ENCODE peak calls at places on chromosomes 1 and 21, in eight cellular contexts. M, I, C, U, S, Q, N and H are unnamed samples.

GRCh38 chr1:39927538-39927937 is 25.8 kb upstream of the MYCL start:
- DNase-seq in M (no peak), I (no peak), C (no peak), U (no peak), S (no peak), Q (no peak), N (no peak), H (no peak)

GRCh38 chr21:44709426-44710293 is 1.7 kb downstream of the TSPEAR start:
- DNase-seq in M (no peak), I (no peak), C (no peak), U (peak; percentile 11), S (peak; percentile 32), Q (peak; percentile 45), N (no peak), H (no peak)

GRCh38 chr1:230350208-230350921 is 75.8 kb downstream of the PGBD5 start:
- DNase-seq in M (no peak), I (no peak), C (no peak), U (no peak), S (no peak), Q (no peak), N (no peak), H (no peak)

GRCh38 chr1:219963432-219963831 is 35.1 kb upstream of the SLC30A10 start:
- DNase-seq in M (no peak), I (no peak), C (no peak), U (no peak), S (no peak), Q (no peak), N (no peak), H (no peak)

GRCh38 chr1:195529881-195530280 is 1078.4 kb downstream of the KCNT2 start:
- DNase-seq in M (no peak), I (no peak), C (no peak), U (no peak), S (no peak), Q (no peak), N (no peak), H (no peak)

GRCh38 chr1:178581351-178581951 is 68.5 kb downstream of the TEX35 start:
- DNase-seq in M (peak; percentile 25), I (no peak), C (no peak), U (no peak), S (no peak), Q (no peak), N (peak; percentile 98), H (no peak)

GRCh38 chr1:237219751-237220150 is 177.8 kb downstream of the RYR2 start:
- DNase-seq in M (no peak), I (no peak), C (no peak), U (no peak), S (no peak), Q (no peak), N (no peak), H (no peak)

GRCh38 chr1:221241592-221241991 is 362.3 kb downstream of the HLX start:
- DNase-seq in M (no peak), I (no peak), C (no peak), U (no peak), S (no peak), Q (no peak), N (no peak), H (no peak)

GRCh38 chr1:36663772-36664430 is 181.2 kb upstream of the CSF3R start:
- DNase-seq in M (no peak), I (no peak), C (no peak), U (no peak), S (no peak), Q (no peak), N (no peak), H (no peak)

GRCh38 chr1:247146671-247147070 is 25.1 kb downstream of the ZNF124 start:
- DNase-seq in M (no peak), I (no peak), C (no peak), U (no peak), S (no peak), Q (no peak), N (no peak), H (no peak)

DNA sequence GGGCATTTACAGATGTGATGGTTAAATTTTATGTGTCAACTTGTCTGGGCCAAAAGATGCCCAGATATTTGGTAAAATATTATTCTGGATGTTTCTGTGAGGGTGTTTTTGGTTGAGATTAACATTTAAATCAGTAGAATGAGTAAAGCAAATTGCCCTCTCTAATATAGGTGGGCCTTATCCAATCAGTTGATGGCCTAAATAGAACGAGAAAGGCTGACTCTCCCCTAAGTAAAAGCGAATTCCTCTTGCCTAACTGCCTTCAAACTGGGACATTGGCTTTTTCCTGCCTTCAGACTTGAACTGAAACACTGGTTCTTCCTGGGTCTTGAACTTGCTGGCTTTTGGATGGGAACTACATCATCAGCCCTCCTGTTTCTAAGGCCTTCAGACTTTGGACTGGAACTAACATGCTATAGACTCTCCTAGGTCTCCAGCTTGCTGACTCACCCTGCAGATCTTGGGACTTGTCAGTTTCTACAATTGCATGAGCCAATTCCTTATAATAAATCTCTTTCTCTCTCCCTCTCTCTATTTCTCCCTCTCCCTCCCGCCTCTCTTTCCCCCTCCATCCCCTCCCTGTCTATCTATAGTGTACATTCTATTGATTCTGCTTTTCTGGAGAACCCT is 10.2 kb upstream of the NAV1 start:
- DNase-seq in M (no peak), I (no peak), C (no peak), U (no peak), S (no peak), Q (no peak), N (no peak), H (no peak)
- TF ChIP-seq CTCF in M (no peak), I (no peak), C (no peak), U (no peak), S (no peak), Q (no peak), N (no peak), H (no peak)

GRCh38 chr21:35204850-35205564 is 155.9 kb upstream of the RUNX1 start:
- DNase-seq in M (no peak), I (no peak), C (no peak), U (peak; percentile 34), S (peak; percentile 37), Q (peak; percentile 81), N (peak; percentile 54), H (peak; percentile 89)
- TF ChIP-seq CTCF in M (no peak), I (no peak), C (no peak), U (no peak), S (no peak), Q (peak; percentile 6), N (peak; percentile 57), H (peak; percentile 15)

DNA sequence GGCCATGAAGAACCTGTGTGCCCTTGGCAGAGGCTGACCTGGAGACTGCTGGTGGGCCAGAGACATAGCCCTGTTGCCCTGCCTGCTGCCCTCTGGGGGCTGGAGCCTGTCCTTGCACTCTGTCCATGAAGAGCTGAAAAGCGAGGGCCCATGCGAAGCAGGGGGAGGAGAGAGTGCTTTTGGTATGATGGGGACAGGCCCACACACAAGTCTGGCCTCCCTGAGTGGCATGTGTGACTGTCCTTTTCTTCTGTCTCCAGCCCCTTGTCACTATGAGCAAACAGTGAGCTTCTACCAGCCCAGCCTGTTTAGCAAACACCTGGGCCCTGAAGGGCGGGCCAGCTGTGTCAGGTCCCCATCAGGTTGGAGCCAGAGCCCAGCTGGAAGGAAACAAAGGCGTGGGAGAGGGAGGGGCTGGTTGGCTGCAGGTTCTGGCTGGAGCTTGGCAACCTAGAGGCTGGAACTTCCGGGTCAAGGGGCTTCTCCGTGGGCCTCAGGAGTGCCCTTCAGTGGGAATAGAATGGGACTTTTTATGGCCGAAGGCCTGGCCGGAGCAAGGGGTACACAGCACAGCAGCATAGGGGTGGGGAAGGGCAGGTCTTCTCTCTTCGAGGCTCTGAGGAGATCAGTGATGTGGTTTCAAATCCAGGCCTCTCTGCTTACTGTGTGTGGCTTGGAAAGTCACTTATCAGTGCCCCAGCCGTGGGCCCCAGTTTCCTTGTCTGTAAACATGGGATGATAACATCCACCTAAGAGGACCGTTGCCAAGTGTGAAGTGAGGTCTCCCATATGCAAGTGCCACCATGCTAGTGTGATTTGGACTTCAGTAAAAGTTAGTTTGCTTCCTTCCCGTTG is 14.3 kb downstream of the QSOX1 start:
- DNase-seq in M (peak; percentile 48), I (peak; percentile 82), C (peak; percentile 49), U (no peak), S (peak; percentile 77), Q (peak; percentile 55), N (peak; percentile 53), H (peak; percentile 40)
- TF ChIP-seq CTCF in M (peak; percentile 51), I (peak; percentile 46), C (peak; percentile 71), U (no peak), S (peak; percentile 45), Q (no peak), N (peak; percentile 77), H (peak; percentile 14)

GRCh38 chr1:54499097-54500029 is 48.7 kb upstream of the ACOT11 start:
- DNase-seq in M (peak; percentile 74), I (peak; percentile 37), C (peak; percentile 43), U (no peak), S (peak; percentile 55), Q (no peak), N (peak; percentile 48), H (no peak)
- TF ChIP-seq CTCF in M (peak; percentile 44), I (peak; percentile 30), C (peak; percentile 65), U (no peak), S (no peak), Q (peak; percentile 30), N (peak; percentile 41), H (peak; percentile 40)

DNA sequence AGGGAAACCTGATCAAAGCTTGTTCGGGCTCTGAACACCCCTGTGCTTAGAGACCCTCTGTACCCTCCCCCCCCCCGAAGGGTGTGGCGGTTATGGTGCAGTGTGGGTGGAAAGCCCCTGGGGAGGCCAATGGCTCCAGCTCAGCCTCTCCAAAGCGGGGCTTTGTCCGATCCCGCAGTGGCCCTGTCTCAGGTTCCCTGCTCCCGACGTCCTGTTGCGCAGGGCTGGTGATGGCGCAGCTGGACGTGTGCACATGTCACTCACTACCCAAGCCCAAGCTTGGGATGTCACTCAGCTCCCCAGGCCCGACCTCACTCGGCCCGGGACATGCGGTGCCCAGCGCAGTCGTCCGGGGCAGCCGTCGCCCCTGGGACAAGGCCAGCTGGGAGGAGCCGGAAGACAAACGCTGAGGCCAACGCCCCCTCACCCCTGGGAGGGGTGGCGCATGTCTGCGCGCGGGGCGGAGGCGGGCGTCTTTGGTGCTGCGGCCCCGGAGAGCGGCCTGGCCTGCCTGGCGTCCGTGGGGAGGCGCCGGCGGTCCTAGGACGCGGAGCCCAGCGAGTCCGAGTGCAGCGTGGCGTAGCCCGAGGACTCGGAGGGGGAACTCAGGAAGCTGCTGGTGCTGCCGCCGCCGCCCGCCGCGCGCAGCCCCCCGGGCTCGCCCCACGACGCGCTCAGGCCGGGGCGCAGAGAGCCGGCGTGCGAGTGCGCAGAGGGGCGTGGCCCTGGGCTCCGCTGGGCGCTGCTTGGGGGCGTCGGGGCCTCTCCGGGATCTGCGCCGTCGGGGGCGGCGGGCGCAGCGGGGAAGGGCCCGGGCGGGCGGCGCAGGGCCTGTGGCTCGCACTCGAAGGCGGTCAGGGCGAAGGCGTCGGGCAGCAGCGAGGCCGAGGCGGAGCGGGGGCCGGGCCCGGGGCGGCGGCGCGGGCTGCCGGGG is 5.1 kb downstream of the HES3 start:
- DNase-seq in M (peak; percentile 68), I (no peak), C (no peak), U (no peak), S (no peak), Q (no peak), N (no peak), H (no peak)
- TF ChIP-seq CTCF in M (no peak), I (no peak), C (no peak), U (no peak), S (no peak), Q (no peak), N (no peak), H (no peak)